ENCODE peak calls at places on chromosomes 12 and 14, in five cellular contexts. H is upper lobe of left lung; B is naive thymus-derived CD4-positive, alpha-beta T cell; Y is CD8-positive, alpha-beta T cell; C is CD8-positive, alpha-beta memory T cell. A is an unnamed sample. For H3K4me1, the result is how much of the 10 kb centered on the place peaks cover.

GRCh38 chr14:83419420-83419819 is 1885.8 kb upstream of the SEL1L start:
- DNase-seq in H (no peak), B (no peak), Y (no peak), C (no peak), A (no peak)

GRCh38 chr12:108078428-108078827 is 50.7 kb upstream of the WSCD2 start:
- DNase-seq in H (no peak), B (no peak), Y (no peak), C (no peak), A (no peak)

GRCh38 chr12:115440438-115440837 is 756.5 kb upstream of the TBX3 start:
- DNase-seq in H (no peak), B (no peak), Y (no peak), C (no peak), A (no peak)

GRCh38 chr14:35046751-35047536 is 872 bp downstream of the FAM177A1 start:
- DNase-seq in H (no peak), B (no peak), Y (no peak), C (no peak), A (peak)

GRCh38 chr12:121996945-121997612 is 24.6 kb upstream of the BCL7A start:
- DNase-seq in H (no peak), B (no peak), Y (no peak), C (no peak), A (no peak)

GRCh38 chr12:56007892-56008471 is 10.9 kb downstream of the SUOX start:
- DNase-seq in H (no peak), B (no peak), Y (peak), C (no peak), A (no peak)

GRCh38 chr12:89574736-89575208 is 48.9 kb upstream of the POC1B start:
- DNase-seq in H (no peak), B (no peak), Y (no peak), C (no peak), A (no peak)

GRCh38 chr12:72957454-72957853 is 685.3 kb downstream of the TRHDE start:
- DNase-seq in H (no peak), B (no peak), Y (no peak), C (no peak), A (no peak)

GRCh38 chr14:75675265-75675960 is 14.4 kb downstream of the TTLL5 start:
- DNase-seq in H (no peak), B (no peak), Y (no peak), C (no peak), A (no peak)

GRCh38 chr12:1820191-1820599 is at the start of gene LRTM2:
- DNase-seq in H (peak), B (no peak), Y (no peak), C (no peak), A (no peak)

GRCh38 chr14:20606190-20606901 is 15.2 kb upstream of the RNASE12 start:
- DNase-seq in H (no peak), B (no peak), Y (no peak), C (no peak), A (no peak)

DNA sequence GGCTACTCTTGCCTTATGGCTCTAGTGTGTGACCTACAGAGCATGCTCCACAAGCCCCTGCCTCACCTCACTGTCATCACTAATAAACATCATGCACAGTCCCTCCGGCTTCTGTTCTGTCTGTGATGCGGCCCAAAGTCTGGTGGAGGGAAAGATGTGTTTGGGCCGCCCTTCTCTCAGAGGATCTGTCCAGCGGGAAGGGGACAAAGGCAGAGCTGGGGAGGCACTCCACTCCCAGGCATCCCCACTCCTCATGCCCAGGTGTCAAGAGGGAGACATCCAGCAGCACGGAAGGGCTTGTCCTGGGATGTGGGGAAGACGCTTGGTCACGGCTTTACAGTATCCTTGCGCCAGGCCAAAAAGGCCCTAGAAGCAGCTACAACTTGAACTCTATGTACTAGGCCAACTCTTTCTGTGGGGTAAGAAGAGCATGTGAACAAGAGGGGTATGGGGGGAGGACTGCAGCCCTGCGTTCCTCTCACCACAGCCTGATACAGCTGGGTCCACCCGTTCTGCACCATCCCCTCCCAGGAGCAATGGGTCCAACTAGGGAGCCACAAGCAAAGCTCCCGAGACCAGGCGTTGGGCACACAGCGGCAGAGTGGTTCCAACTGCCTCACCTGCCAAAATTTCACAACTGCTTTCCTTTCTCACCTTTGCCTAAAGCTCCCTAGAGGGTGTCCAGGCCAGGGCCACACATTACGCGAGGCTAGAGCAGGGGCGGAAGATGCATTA is 10.7 kb downstream of the CACNB3 start:
- DNase-seq in H (no peak), B (no peak), Y (no peak), C (no peak), A (no peak)
- H3K4me1 ChIP-seq in H (under half), B (under half), Y (under half), C (under half), A (under half)

DNA sequence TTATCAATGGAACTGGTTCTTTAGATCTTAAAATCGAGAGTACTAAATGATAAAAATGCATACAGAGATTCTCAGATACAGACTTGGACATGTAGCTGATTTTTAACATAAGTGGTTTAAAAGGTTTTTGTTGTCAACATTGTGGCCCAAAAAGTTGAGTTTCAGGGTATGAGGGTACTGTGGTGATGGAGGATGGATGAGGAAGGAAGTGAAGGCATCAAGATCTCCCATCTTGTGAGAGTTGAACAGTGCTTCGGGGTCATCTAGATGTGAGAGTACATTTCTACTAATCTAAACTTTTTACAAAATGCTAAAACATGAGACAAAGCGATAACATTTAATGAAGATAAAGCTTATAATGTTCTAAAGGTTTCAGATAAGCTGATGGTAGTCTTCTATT is 452.6 kb downstream of the PCNX1 start:
- DNase-seq in H (no peak), B (no peak), Y (no peak), C (no peak), A (no peak)
- H3K4me1 ChIP-seq in H (under half), B (under half), Y (under half), C (under half), A (under half)

GRCh38 chr12:6635856-6636521 is at the start of gene LPAR5:
- DNase-seq in H (peak), B (no peak), Y (peak), C (peak), A (no peak)
- H3K4me1 ChIP-seq in H (under half), B (under half), Y (half or more), C (under half), A (under half)

DNA sequence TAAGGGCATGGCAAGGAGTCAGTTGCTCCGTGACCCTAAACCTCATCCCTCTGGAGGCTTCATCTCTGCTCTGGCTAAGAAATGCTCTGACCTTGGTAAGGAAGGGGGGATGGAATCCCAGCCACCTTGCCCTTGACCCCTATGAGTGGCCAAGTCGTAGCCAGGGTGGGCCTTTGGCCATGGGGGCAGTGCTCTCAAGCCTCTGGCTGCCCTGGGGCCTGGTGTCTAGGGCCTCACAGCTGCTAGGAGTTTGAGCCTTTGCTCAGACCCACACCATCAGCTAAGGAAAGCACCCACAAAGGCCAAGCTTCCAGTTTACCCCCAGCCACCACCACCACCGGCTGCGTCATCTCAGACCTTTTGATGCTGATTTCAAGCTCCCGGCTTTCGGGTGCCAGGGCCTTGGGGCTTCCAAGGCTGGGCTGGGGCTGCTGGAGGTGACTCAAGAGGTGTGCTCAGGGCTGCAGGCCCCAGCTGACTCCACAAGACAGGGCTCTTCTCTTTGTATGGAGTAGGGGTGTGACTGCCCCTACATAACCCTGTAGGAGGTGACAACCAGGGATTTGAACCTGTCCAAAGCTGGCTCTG is 3.7 kb downstream of the ASB2 start:
- DNase-seq in H (no peak), B (no peak), Y (no peak), C (no peak), A (no peak)
- H3K4me1 ChIP-seq in H (under half), B (under half), Y (under half), C (under half), A (under half)

DNA sequence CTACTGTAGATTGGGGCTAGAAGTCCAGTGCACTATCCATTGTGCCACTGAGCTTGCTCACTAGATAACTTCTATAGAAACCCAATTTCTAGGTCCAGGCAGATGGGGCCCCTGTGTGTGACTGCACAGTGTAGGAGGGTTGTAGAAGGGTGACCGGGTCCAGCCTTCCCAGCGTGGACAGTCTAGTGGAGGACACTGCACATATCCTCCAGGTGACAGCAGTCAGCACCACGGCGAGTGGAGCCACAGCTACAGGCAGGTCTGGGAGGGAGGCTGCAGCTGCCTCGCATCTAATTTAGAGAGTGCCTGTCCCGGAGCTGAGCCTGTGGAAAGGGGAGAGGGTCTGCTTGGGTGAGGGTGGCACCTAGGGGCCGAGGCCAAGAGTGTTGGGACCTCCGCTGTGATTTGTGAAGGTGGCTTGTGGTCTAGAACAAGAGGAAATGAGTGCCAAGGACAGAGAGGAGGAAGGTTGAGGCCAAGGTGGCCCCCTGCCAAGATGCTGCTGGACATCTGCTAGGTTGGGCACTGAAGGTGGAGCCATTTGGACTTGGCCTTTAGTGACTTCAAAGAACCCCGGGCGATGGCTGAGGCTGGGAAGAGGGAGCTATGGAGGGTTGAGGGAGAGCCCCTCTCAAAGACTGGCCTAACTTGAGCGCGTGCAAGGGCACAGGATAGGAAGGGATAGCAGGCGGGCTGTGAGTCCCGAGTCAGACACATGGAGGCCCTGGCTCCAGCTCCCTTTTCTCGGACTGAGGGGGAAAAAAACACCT is 46.0 kb upstream of the TRAF3 start:
- DNase-seq in H (no peak), B (no peak), Y (no peak), C (no peak), A (no peak)
- H3K4me1 ChIP-seq in H (under half), B (under half), Y (under half), C (under half), A (under half)

GRCh38 chr14:55583942-55584468 is 4.0 kb downstream of the KTN1 start:
- DNase-seq in H (no peak), B (no peak), Y (no peak), C (no peak), A (no peak)

GRCh38 chr14:55588259-55588699 is 8.3 kb downstream of the KTN1 start:
- DNase-seq in H (no peak), B (no peak), Y (no peak), C (no peak), A (no peak)

GRCh38 chr14:55585854-55586253 is 5.8 kb downstream of the KTN1 start:
- DNase-seq in H (no peak), B (no peak), Y (no peak), C (no peak), A (no peak)

GRCh38 chr14:55587847-55588246 is 7.8 kb downstream of the KTN1 start:
- DNase-seq in H (no peak), B (no peak), Y (no peak), C (no peak), A (no peak)

DNA sequence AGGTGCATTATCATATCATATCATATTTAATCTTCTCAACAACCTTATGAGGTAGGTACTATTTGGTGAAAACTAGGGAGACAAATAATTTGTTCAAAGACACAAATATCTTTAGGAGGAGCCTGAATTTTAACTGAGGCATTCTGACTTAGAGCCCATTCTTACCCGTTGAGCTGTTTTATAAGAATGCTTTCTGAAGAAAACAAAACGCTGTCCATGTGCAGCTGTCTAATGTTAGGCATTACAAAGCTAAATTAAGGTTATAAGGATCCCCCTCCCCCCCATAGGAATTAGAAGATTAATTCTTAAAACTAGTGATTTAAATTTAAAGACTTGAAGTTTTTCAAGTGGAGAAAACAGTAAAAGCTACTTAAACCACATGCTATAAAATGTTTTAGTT is 6.4 kb downstream of the KTN1 start:
- DNase-seq in H (no peak), B (no peak), Y (no peak), C (no peak), A (no peak)
- H3K4me1 ChIP-seq in H (half or more), B (under half), Y (half or more), C (half or more), A (under half)

A was measured in effector memory CD4-positive, alpha-beta T cell.